ENCODE peak calls at places on chromosomes 3 and 15, in nine cellular contexts. One of them, this sample, is unnamed.

GRCh38 chr15:30905821-30906220 is 2.1 kb downstream of the FAN1 start:
- DNase-seq in IMR-90: peak; percentile 18
- DNase-seq in GM23248: no peak
- DNase-seq in sigmoid colon: no peak
- DNase-seq in adrenal gland: no peak
- DNase-seq in aorta: no peak
- DNase-seq in naive thymus-derived CD4-positive, alpha-beta T cell: no peak
- DNase-seq in heart right ventricle: no peak
- DNase-seq in hepatocyte: no peak
- DNase-seq in this sample: no peak

GRCh38 chr3:155232605-155233004 is 60.9 kb downstream of the STRIT1 start:
- DNase-seq in IMR-90: peak; percentile 92
- DNase-seq in GM23248: peak; percentile 95
- DNase-seq in sigmoid colon: peak; percentile 86
- DNase-seq in adrenal gland: peak; percentile 73
- DNase-seq in aorta: peak; percentile 68
- DNase-seq in naive thymus-derived CD4-positive, alpha-beta T cell: no peak
- DNase-seq in heart right ventricle: peak; percentile 72
- DNase-seq in hepatocyte: peak; percentile 38
- DNase-seq in this sample: no peak

GRCh38 chr3:50574280-50574831 is 5.0 kb downstream of the HEMK1 start:
- DNase-seq in IMR-90: no peak
- DNase-seq in GM23248: no peak
- DNase-seq in sigmoid colon: no peak
- DNase-seq in adrenal gland: no peak
- DNase-seq in aorta: no peak
- DNase-seq in naive thymus-derived CD4-positive, alpha-beta T cell: no peak
- DNase-seq in heart right ventricle: no peak
- DNase-seq in hepatocyte: no peak
- DNase-seq in this sample: no peak

GRCh38 chr3:50649451-50649931 is 25.2 kb upstream of the DOCK3 start:
- DNase-seq in IMR-90: no peak
- DNase-seq in GM23248: no peak
- DNase-seq in sigmoid colon: no peak
- DNase-seq in adrenal gland: peak; percentile 31
- DNase-seq in aorta: no peak
- DNase-seq in naive thymus-derived CD4-positive, alpha-beta T cell: no peak
- DNase-seq in heart right ventricle: peak; percentile 80
- DNase-seq in hepatocyte: no peak
- DNase-seq in this sample: no peak

GRCh38 chr3:52792961-52793695 is 1.5 kb upstream of the ITIH3 start:
- DNase-seq in IMR-90: no peak
- DNase-seq in GM23248: peak; percentile 68
- DNase-seq in sigmoid colon: no peak
- DNase-seq in adrenal gland: no peak
- DNase-seq in aorta: no peak
- DNase-seq in naive thymus-derived CD4-positive, alpha-beta T cell: no peak
- DNase-seq in heart right ventricle: no peak
- DNase-seq in hepatocyte: no peak
- DNase-seq in this sample: no peak

GRCh38 chr3:170811928-170812591 is 57.9 kb downstream of the RPL22L1 start:
- DNase-seq in IMR-90: peak; percentile 78
- DNase-seq in GM23248: peak; percentile 78
- DNase-seq in sigmoid colon: peak; percentile 82
- DNase-seq in adrenal gland: peak; percentile 66
- DNase-seq in aorta: peak; percentile 64
- DNase-seq in naive thymus-derived CD4-positive, alpha-beta T cell: peak; percentile 53
- DNase-seq in heart right ventricle: peak; percentile 66
- DNase-seq in hepatocyte: peak; percentile 89
- DNase-seq in this sample: peak; percentile 52

GRCh38 chr15:101310508-101310907 is 15.5 kb upstream of the SNRPA1 start:
- DNase-seq in IMR-90: no peak
- DNase-seq in GM23248: no peak
- DNase-seq in sigmoid colon: no peak
- DNase-seq in adrenal gland: no peak
- DNase-seq in aorta: no peak
- DNase-seq in naive thymus-derived CD4-positive, alpha-beta T cell: no peak
- DNase-seq in heart right ventricle: no peak
- DNase-seq in hepatocyte: no peak
- DNase-seq in this sample: no peak

GRCh38 chr3:196192036-196193001 is 18.9 kb downstream of the ZDHHC19 start:
- DNase-seq in IMR-90: no peak
- DNase-seq in GM23248: no peak
- DNase-seq in sigmoid colon: no peak
- DNase-seq in adrenal gland: no peak
- DNase-seq in aorta: peak; percentile 66
- DNase-seq in naive thymus-derived CD4-positive, alpha-beta T cell: peak; percentile 38
- DNase-seq in heart right ventricle: no peak
- DNase-seq in hepatocyte: no peak
- DNase-seq in this sample: no peak

GRCh38 chr3:52099006-52099405 is 42.6 kb upstream of the DUSP7 start:
- DNase-seq in IMR-90: no peak
- DNase-seq in GM23248: peak; percentile 27
- DNase-seq in sigmoid colon: peak; percentile 41
- DNase-seq in adrenal gland: no peak
- DNase-seq in aorta: peak; percentile 39
- DNase-seq in naive thymus-derived CD4-positive, alpha-beta T cell: no peak
- DNase-seq in heart right ventricle: no peak
- DNase-seq in hepatocyte: peak; percentile 60
- DNase-seq in this sample: no peak

GRCh38 chr3:17160597-17160996 is 275.8 kb downstream of the PLCL2 start:
- DNase-seq in IMR-90: no peak
- DNase-seq in GM23248: no peak
- DNase-seq in sigmoid colon: no peak
- DNase-seq in adrenal gland: no peak
- DNase-seq in aorta: no peak
- DNase-seq in naive thymus-derived CD4-positive, alpha-beta T cell: no peak
- DNase-seq in heart right ventricle: no peak
- DNase-seq in hepatocyte: no peak
- DNase-seq in this sample: no peak

GRCh38 chr15:25691544-25692430 is 171.3 kb downstream of the ATP10A start:
- DNase-seq in IMR-90: peak; percentile 31
- DNase-seq in GM23248: peak; percentile 49
- DNase-seq in sigmoid colon: peak; percentile 32
- DNase-seq in adrenal gland: no peak
- DNase-seq in aorta: no peak
- DNase-seq in naive thymus-derived CD4-positive, alpha-beta T cell: no peak
- DNase-seq in heart right ventricle: no peak
- DNase-seq in hepatocyte: peak; percentile 26
- DNase-seq in this sample: no peak

GRCh38 chr3:45994661-45995369 is 809 bp downstream of the FYCO1 start:
- DNase-seq in IMR-90: no peak
- DNase-seq in GM23248: peak; percentile 54
- DNase-seq in sigmoid colon: peak; percentile 67
- DNase-seq in adrenal gland: no peak
- DNase-seq in aorta: peak; percentile 58
- DNase-seq in naive thymus-derived CD4-positive, alpha-beta T cell: no peak
- DNase-seq in heart right ventricle: no peak
- DNase-seq in hepatocyte: peak; percentile 19
- DNase-seq in this sample: no peak

GRCh38 chr3:45991341-45991740 is 4.3 kb downstream of the FYCO1 start:
- DNase-seq in IMR-90: no peak
- DNase-seq in GM23248: no peak
- DNase-seq in sigmoid colon: no peak
- DNase-seq in adrenal gland: no peak
- DNase-seq in aorta: no peak
- DNase-seq in naive thymus-derived CD4-positive, alpha-beta T cell: no peak
- DNase-seq in heart right ventricle: no peak
- DNase-seq in hepatocyte: no peak
- DNase-seq in this sample: no peak

GRCh38 chr3:45993421-45994027 is 2.1 kb downstream of the FYCO1 start:
- DNase-seq in IMR-90: no peak
- DNase-seq in GM23248: peak; percentile 43
- DNase-seq in sigmoid colon: no peak
- DNase-seq in adrenal gland: no peak
- DNase-seq in aorta: no peak
- DNase-seq in naive thymus-derived CD4-positive, alpha-beta T cell: peak; percentile 18
- DNase-seq in heart right ventricle: no peak
- DNase-seq in hepatocyte: no peak
- DNase-seq in this sample: no peak

GRCh38 chr3:45992820-45993219 is 2.8 kb downstream of the FYCO1 start:
- DNase-seq in IMR-90: peak; percentile 63
- DNase-seq in GM23248: peak; percentile 82
- DNase-seq in sigmoid colon: no peak
- DNase-seq in adrenal gland: no peak
- DNase-seq in aorta: no peak
- DNase-seq in naive thymus-derived CD4-positive, alpha-beta T cell: no peak
- DNase-seq in heart right ventricle: no peak
- DNase-seq in hepatocyte: no peak
- DNase-seq in this sample: no peak

GRCh38 chr3:45992133-45992729 is 3.4 kb downstream of the FYCO1 start:
- DNase-seq in IMR-90: no peak
- DNase-seq in GM23248: peak; percentile 26
- DNase-seq in sigmoid colon: peak; percentile 66
- DNase-seq in adrenal gland: no peak
- DNase-seq in aorta: peak; percentile 72
- DNase-seq in naive thymus-derived CD4-positive, alpha-beta T cell: no peak
- DNase-seq in heart right ventricle: no peak
- DNase-seq in hepatocyte: no peak
- DNase-seq in this sample: no peak
- H3K4me1 ChIP-seq in IMR-90: peaks cover 31% of the 10 kb centered on the region
- H3K4me1 ChIP-seq in GM23248: peaks cover 42% of the 10 kb centered on the region
- H3K4me1 ChIP-seq in sigmoid colon: peaks cover 76% of the 10 kb centered on the region
- H3K4me1 ChIP-seq in adrenal gland: peaks cover 68% of the 10 kb centered on the region
- H3K4me1 ChIP-seq in aorta: peaks cover 12% of the 10 kb centered on the region
- H3K4me1 ChIP-seq in naive thymus-derived CD4-positive, alpha-beta T cell: peaks cover 22% of the 10 kb centered on the region
- H3K4me1 ChIP-seq in heart right ventricle: peaks cover 17% of the 10 kb centered on the region
- H3K4me1 ChIP-seq in hepatocyte: peaks cover 37% of the 10 kb centered on the region
- H3K4me1 ChIP-seq in this sample: peaks cover 30% of the 10 kb centered on the region

GRCh38 chr3:197951392-197951990 is 1.5 kb downstream of the RPL35A start:
- DNase-seq in IMR-90: no peak
- DNase-seq in GM23248: no peak
- DNase-seq in sigmoid colon: no peak
- DNase-seq in adrenal gland: no peak
- DNase-seq in aorta: no peak
- DNase-seq in naive thymus-derived CD4-positive, alpha-beta T cell: no peak
- DNase-seq in heart right ventricle: no peak
- DNase-seq in hepatocyte: no peak
- DNase-seq in this sample: no peak

GRCh38 chr3:197950661-197951029 is 655 bp downstream of the RPL35A start:
- DNase-seq in IMR-90: no peak
- DNase-seq in GM23248: no peak
- DNase-seq in sigmoid colon: no peak
- DNase-seq in adrenal gland: no peak
- DNase-seq in aorta: no peak
- DNase-seq in naive thymus-derived CD4-positive, alpha-beta T cell: no peak
- DNase-seq in heart right ventricle: no peak
- DNase-seq in hepatocyte: no peak
- DNase-seq in this sample: no peak

GRCh38 chr3:197949767-197950660 is at the start of gene RPL35A:
- DNase-seq in IMR-90: peak; percentile 93
- DNase-seq in GM23248: peak; percentile 99
- DNase-seq in sigmoid colon: peak; percentile 92
- DNase-seq in adrenal gland: peak; percentile 85
- DNase-seq in aorta: peak; percentile 91
- DNase-seq in naive thymus-derived CD4-positive, alpha-beta T cell: peak; percentile 89
- DNase-seq in heart right ventricle: peak; percentile 90
- DNase-seq in hepatocyte: peak; percentile 95
- DNase-seq in this sample: peak; percentile 89

GRCh38 chr3:197952440-197952839 is 2.5 kb downstream of the RPL35A start:
- DNase-seq in IMR-90: no peak
- DNase-seq in GM23248: no peak
- DNase-seq in sigmoid colon: no peak
- DNase-seq in adrenal gland: no peak
- DNase-seq in aorta: no peak
- DNase-seq in naive thymus-derived CD4-positive, alpha-beta T cell: no peak
- DNase-seq in heart right ventricle: no peak
- DNase-seq in hepatocyte: no peak
- DNase-seq in this sample: no peak

GRCh38 chr3:197949191-197949766 is 711 bp upstream of the RPL35A start:
- DNase-seq in IMR-90: no peak
- DNase-seq in GM23248: peak; percentile 26
- DNase-seq in sigmoid colon: no peak
- DNase-seq in adrenal gland: no peak
- DNase-seq in aorta: no peak
- DNase-seq in naive thymus-derived CD4-positive, alpha-beta T cell: no peak
- DNase-seq in heart right ventricle: no peak
- DNase-seq in hepatocyte: no peak
- DNase-seq in this sample: no peak
- H3K27ac ChIP-seq in IMR-90: peak overlapping the region; percentile 12
- H3K27ac ChIP-seq in GM23248: peak overlapping the region; percentile 95
- H3K27ac ChIP-seq in sigmoid colon: peak overlapping the region; percentile 92
- H3K27ac ChIP-seq in adrenal gland: peak overlapping the region; percentile 86
- H3K27ac ChIP-seq in aorta: no peak overlapping the region
- H3K27ac ChIP-seq in naive thymus-derived CD4-positive, alpha-beta T cell: peak overlapping the region; percentile 93
- H3K27ac ChIP-seq in heart right ventricle: peak overlapping the region; percentile 84
- H3K27ac ChIP-seq in hepatocyte: peak overlapping the region; percentile 82
- H3K27ac ChIP-seq in this sample: peak overlapping the region; percentile 96

DNA sequence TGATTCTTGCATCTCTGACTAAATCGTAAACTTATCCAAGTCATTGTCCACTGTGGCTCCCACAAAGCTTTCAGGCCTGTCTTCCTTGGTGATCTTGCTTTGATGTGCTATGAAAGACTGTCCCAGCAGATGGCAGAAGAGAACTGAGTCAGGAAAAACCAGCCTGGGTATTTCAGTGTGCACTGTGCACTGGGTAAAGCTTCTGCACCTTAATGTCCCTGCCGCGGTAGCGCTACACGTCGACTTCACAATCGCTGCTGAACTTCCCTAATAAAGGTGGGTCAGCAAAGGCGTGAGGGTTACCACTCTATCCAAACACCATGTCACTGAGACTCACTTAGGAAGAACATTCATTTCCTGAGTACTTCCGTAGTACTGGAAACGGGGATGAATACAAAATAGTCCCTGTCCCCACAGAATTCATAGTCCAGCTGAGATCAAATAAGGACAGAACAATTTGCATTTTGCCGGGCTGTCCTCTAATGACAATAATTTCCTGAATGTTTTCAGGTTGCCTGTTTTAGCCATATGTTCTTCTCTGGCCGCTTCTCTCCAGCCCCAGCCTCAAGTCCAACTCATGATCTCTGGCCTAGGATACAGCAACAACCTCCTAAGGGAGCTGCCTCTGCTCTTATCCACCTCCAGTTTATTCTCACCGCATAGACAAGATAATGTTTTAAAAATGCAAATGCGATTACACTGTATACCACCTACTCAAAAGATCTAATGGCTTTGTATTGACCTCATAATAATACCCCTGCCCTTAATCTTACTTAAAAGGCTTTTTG is 83.6 kb upstream of the AKAP13 start:
- DNase-seq in IMR-90: peak; percentile 81
- DNase-seq in GM23248: peak; percentile 81
- DNase-seq in sigmoid colon: peak; percentile 81
- DNase-seq in adrenal gland: peak; percentile 73
- DNase-seq in aorta: peak; percentile 53
- DNase-seq in naive thymus-derived CD4-positive, alpha-beta T cell: peak; percentile 56
- DNase-seq in heart right ventricle: peak; percentile 73
- DNase-seq in hepatocyte: peak; percentile 82
- DNase-seq in this sample: peak; percentile 63
- H3K4me1 ChIP-seq in IMR-90: no peaks in the 10 kb centered on the region
- H3K4me1 ChIP-seq in GM23248: no peaks in the 10 kb centered on the region
- H3K4me1 ChIP-seq in sigmoid colon: peaks cover 11% of the 10 kb centered on the region
- H3K4me1 ChIP-seq in adrenal gland: no peaks in the 10 kb centered on the region
- H3K4me1 ChIP-seq in aorta: no peaks in the 10 kb centered on the region
- H3K4me1 ChIP-seq in naive thymus-derived CD4-positive, alpha-beta T cell: no peaks in the 10 kb centered on the region
- H3K4me1 ChIP-seq in heart right ventricle: no peaks in the 10 kb centered on the region
- H3K4me1 ChIP-seq in hepatocyte: no peaks in the 10 kb centered on the region
- H3K4me1 ChIP-seq in this sample: no peaks in the 10 kb centered on the region

DNA sequence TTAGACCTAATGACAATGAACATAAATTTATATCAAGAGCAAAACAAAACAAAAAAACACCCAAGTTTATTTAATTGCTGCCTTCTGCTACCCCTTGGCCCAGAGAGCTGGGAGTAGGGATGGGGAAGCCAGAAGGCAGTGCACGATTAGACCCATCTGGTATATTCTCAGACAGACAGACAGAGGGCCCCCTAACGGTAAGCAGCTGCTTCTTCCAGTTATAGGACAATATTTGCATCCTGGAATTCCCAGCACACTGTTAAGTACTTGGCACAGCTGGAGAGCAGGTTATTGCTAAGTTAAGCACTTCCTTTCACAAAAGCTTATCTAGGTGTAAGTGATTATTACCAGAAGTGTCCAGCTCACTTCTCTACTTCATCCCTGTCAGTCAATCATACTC is 39.3 kb downstream of the C2CD4B start:
- DNase-seq in IMR-90: peak; percentile 50
- DNase-seq in GM23248: peak; percentile 58
- DNase-seq in sigmoid colon: no peak
- DNase-seq in adrenal gland: no peak
- DNase-seq in aorta: no peak
- DNase-seq in naive thymus-derived CD4-positive, alpha-beta T cell: no peak
- DNase-seq in heart right ventricle: peak; percentile 38
- DNase-seq in hepatocyte: peak; percentile 47
- DNase-seq in this sample: peak; percentile 60
- H3K27ac ChIP-seq in IMR-90: no peak overlapping the region
- H3K27ac ChIP-seq in GM23248: no peak overlapping the region
- H3K27ac ChIP-seq in sigmoid colon: no peak overlapping the region
- H3K27ac ChIP-seq in adrenal gland: no peak overlapping the region
- H3K27ac ChIP-seq in aorta: no peak overlapping the region
- H3K27ac ChIP-seq in naive thymus-derived CD4-positive, alpha-beta T cell: no peak overlapping the region
- H3K27ac ChIP-seq in heart right ventricle: no peak overlapping the region
- H3K27ac ChIP-seq in hepatocyte: no peak overlapping the region
- H3K27ac ChIP-seq in this sample: no peak overlapping the region